ENCODE peak calls at places on chromosomes 16 and 17, in eight cellular contexts. One of them, this sample, is unnamed.

GRCh38 chr17:7835818-7836595 is 2.0 kb downstream of the KDM6B start:
- DNase-seq in sigmoid colon: peak; percentile 90
- DNase-seq in stomach: peak; percentile 74
- DNase-seq in transverse colon: peak; percentile 81
- DNase-seq in spleen: no peak
- DNase-seq in HCT116: no peak
- DNase-seq in suprapubic skin: no peak
- DNase-seq in H1: no peak
- DNase-seq in this sample: no peak

GRCh38 chr17:2796164-2797140 is at the start of gene RAP1GAP2:
- DNase-seq in stomach: peak; percentile 69
- DNase-seq in spleen: peak; percentile 95
- DNase-seq in HCT116: no peak
- DNase-seq in suprapubic skin: peak; percentile 77
- DNase-seq in sigmoid colon: peak; percentile 77
- DNase-seq in transverse colon: peak; percentile 82
- DNase-seq in H1: no peak
- DNase-seq in this sample: no peak

GRCh38 chr16:915546-915945 is 55.2 kb downstream of the LMF1 start:
- DNase-seq in suprapubic skin: no peak
- DNase-seq in sigmoid colon: no peak
- DNase-seq in transverse colon: no peak
- DNase-seq in HCT116: no peak
- DNase-seq in H1: no peak
- DNase-seq in stomach: no peak
- DNase-seq in spleen: no peak
- DNase-seq in this sample: no peak

GRCh38 chr17:78383725-78384471 is 5.4 kb downstream of the PGS1 start:
- DNase-seq in transverse colon: peak; percentile 67
- DNase-seq in sigmoid colon: peak; percentile 93
- DNase-seq in HCT116: no peak
- DNase-seq in spleen: peak; percentile 93
- DNase-seq in stomach: peak; percentile 57
- DNase-seq in H1: no peak
- DNase-seq in suprapubic skin: peak; percentile 88
- DNase-seq in this sample: peak; percentile 50

GRCh38 chr17:61803796-61804195 is 59.5 kb downstream of the BRIP1 start:
- DNase-seq in transverse colon: no peak
- DNase-seq in HCT116: no peak
- DNase-seq in H1: no peak
- DNase-seq in stomach: no peak
- DNase-seq in sigmoid colon: no peak
- DNase-seq in spleen: no peak
- DNase-seq in suprapubic skin: no peak
- DNase-seq in this sample: no peak

GRCh38 chr17:27601069-27601974 is 29.7 kb upstream of the LGALS9 start:
- DNase-seq in stomach: peak; percentile 89
- DNase-seq in sigmoid colon: peak; percentile 87
- DNase-seq in spleen: peak; percentile 88
- DNase-seq in suprapubic skin: peak; percentile 87
- DNase-seq in H1: peak; percentile 68
- DNase-seq in transverse colon: peak; percentile 87
- DNase-seq in HCT116: peak; percentile 50
- DNase-seq in this sample: peak; percentile 46

GRCh38 chr16:27980919-27981670 is 82.4 kb downstream of the GSG1L start:
- DNase-seq in H1: no peak
- DNase-seq in stomach: no peak
- DNase-seq in transverse colon: no peak
- DNase-seq in spleen: peak; percentile 38
- DNase-seq in sigmoid colon: no peak
- DNase-seq in suprapubic skin: peak; percentile 16
- DNase-seq in HCT116: no peak
- DNase-seq in this sample: no peak

GRCh38 chr16:67932462-67932840 is 789 bp upstream of the CTRL start:
- DNase-seq in stomach: no peak
- DNase-seq in spleen: peak; percentile 59
- DNase-seq in HCT116: no peak
- DNase-seq in H1: no peak
- DNase-seq in sigmoid colon: no peak
- DNase-seq in transverse colon: no peak
- DNase-seq in suprapubic skin: no peak
- DNase-seq in this sample: no peak

GRCh38 chr17:19320876-19321275 is 41.6 kb downstream of the B9D1 start:
- DNase-seq in HCT116: no peak
- DNase-seq in sigmoid colon: peak; percentile 47
- DNase-seq in transverse colon: no peak
- DNase-seq in spleen: peak; percentile 17
- DNase-seq in suprapubic skin: peak; percentile 22
- DNase-seq in H1: no peak
- DNase-seq in stomach: no peak
- DNase-seq in this sample: no peak

GRCh38 chr16:67928147-67928546 is 3.5 kb downstream of the CTRL start:
- DNase-seq in stomach: no peak
- DNase-seq in HCT116: no peak
- DNase-seq in transverse colon: no peak
- DNase-seq in H1: no peak
- DNase-seq in spleen: peak; percentile 72
- DNase-seq in suprapubic skin: no peak
- DNase-seq in sigmoid colon: no peak
- DNase-seq in this sample: no peak

GRCh38 chr16:17222756-17223411 is 247.9 kb downstream of the XYLT1 start:
- DNase-seq in sigmoid colon: peak; percentile 75
- DNase-seq in transverse colon: peak; percentile 17
- DNase-seq in suprapubic skin: no peak
- DNase-seq in H1: no peak
- DNase-seq in HCT116: no peak
- DNase-seq in stomach: no peak
- DNase-seq in spleen: no peak
- DNase-seq in this sample: no peak

GRCh38 chr16:80330803-80331202 is 210.0 kb upstream of the DYNLRB2 start:
- DNase-seq in suprapubic skin: no peak
- DNase-seq in H1: no peak
- DNase-seq in sigmoid colon: no peak
- DNase-seq in transverse colon: peak; percentile 10
- DNase-seq in stomach: no peak
- DNase-seq in spleen: no peak
- DNase-seq in HCT116: no peak
- DNase-seq in this sample: no peak

GRCh38 chr17:11825902-11826301 is 171.4 kb downstream of the ZNF18 start:
- DNase-seq in suprapubic skin: no peak
- DNase-seq in stomach: no peak
- DNase-seq in HCT116: no peak
- DNase-seq in spleen: no peak
- DNase-seq in H1: no peak
- DNase-seq in sigmoid colon: no peak
- DNase-seq in transverse colon: no peak
- DNase-seq in this sample: no peak

GRCh38 chr17:74512624-74513084 is 18.6 kb downstream of the CD300LB start:
- DNase-seq in stomach: peak; percentile 25
- DNase-seq in transverse colon: no peak
- DNase-seq in H1: no peak
- DNase-seq in HCT116: no peak
- DNase-seq in spleen: no peak
- DNase-seq in suprapubic skin: no peak
- DNase-seq in sigmoid colon: no peak
- DNase-seq in this sample: no peak

GRCh38 chr17:19578545-19578944 is 44.9 kb downstream of the SLC47A1 start:
- DNase-seq in sigmoid colon: no peak
- DNase-seq in suprapubic skin: no peak
- DNase-seq in HCT116: no peak
- DNase-seq in stomach: no peak
- DNase-seq in transverse colon: no peak
- DNase-seq in H1: no peak
- DNase-seq in spleen: no peak
- DNase-seq in this sample: no peak

GRCh38 chr16:77169650-77170236 is 21.2 kb upstream of the MON1B start:
- DNase-seq in HCT116: peak; percentile 42
- DNase-seq in spleen: no peak
- DNase-seq in stomach: peak; percentile 47
- DNase-seq in suprapubic skin: no peak
- DNase-seq in transverse colon: peak; percentile 23
- DNase-seq in H1: peak; percentile 17
- DNase-seq in sigmoid colon: no peak
- DNase-seq in this sample: no peak

GRCh38 chr16:24975428-24975889 is 39.7 kb downstream of the ARHGAP17 start:
- DNase-seq in suprapubic skin: no peak
- DNase-seq in HCT116: no peak
- DNase-seq in transverse colon: no peak
- DNase-seq in H1: no peak
- DNase-seq in stomach: no peak
- DNase-seq in sigmoid colon: no peak
- DNase-seq in spleen: no peak
- DNase-seq in this sample: no peak

GRCh38 chr17:20184191-20184590 is 175.0 kb downstream of the SPECC1 start:
- DNase-seq in sigmoid colon: no peak
- DNase-seq in suprapubic skin: no peak
- DNase-seq in spleen: no peak
- DNase-seq in H1: no peak
- DNase-seq in stomach: no peak
- DNase-seq in transverse colon: no peak
- DNase-seq in HCT116: no peak
- DNase-seq in this sample: no peak

GRCh38 chr17:29133146-29133713 is 47.0 kb downstream of the MYO18A start:
- DNase-seq in suprapubic skin: no peak
- DNase-seq in sigmoid colon: no peak
- DNase-seq in stomach: no peak
- DNase-seq in transverse colon: no peak
- DNase-seq in H1: no peak
- DNase-seq in HCT116: no peak
- DNase-seq in spleen: no peak
- DNase-seq in this sample: no peak

GRCh38 chr17:65171753-65172152 is 34.6 kb downstream of the RGS9 start:
- DNase-seq in H1: no peak
- DNase-seq in sigmoid colon: no peak
- DNase-seq in suprapubic skin: no peak
- DNase-seq in transverse colon: no peak
- DNase-seq in stomach: no peak
- DNase-seq in spleen: no peak
- DNase-seq in HCT116: no peak
- DNase-seq in this sample: no peak

GRCh38 chr17:61442878-61443474 is 9.2 kb upstream of the TBX4 start:
- DNase-seq in H1: no peak
- DNase-seq in suprapubic skin: no peak
- DNase-seq in transverse colon: no peak
- DNase-seq in spleen: no peak
- DNase-seq in sigmoid colon: no peak
- DNase-seq in HCT116: no peak
- DNase-seq in stomach: no peak
- DNase-seq in this sample: no peak

GRCh38 chr16:27305342-27305741 is 8.4 kb upstream of the IL4R start:
- DNase-seq in stomach: no peak
- DNase-seq in suprapubic skin: no peak
- DNase-seq in transverse colon: no peak
- DNase-seq in HCT116: no peak
- DNase-seq in spleen: no peak
- DNase-seq in H1: no peak
- DNase-seq in sigmoid colon: no peak
- DNase-seq in this sample: no peak

GRCh38 chr16:66845791-66846221 is 1.6 kb downstream of the CA7 start:
- DNase-seq in transverse colon: no peak
- DNase-seq in sigmoid colon: no peak
- DNase-seq in spleen: no peak
- DNase-seq in suprapubic skin: no peak
- DNase-seq in HCT116: no peak
- DNase-seq in H1: no peak
- DNase-seq in stomach: no peak
- DNase-seq in this sample: no peak

GRCh38 chr17:59565171-59565958 is at the start of gene DHX40:
- DNase-seq in stomach: peak; percentile 96
- DNase-seq in H1: peak; percentile 79
- DNase-seq in transverse colon: peak; percentile 95
- DNase-seq in spleen: peak; percentile 98
- DNase-seq in suprapubic skin: peak; percentile 97
- DNase-seq in sigmoid colon: peak; percentile 98
- DNase-seq in HCT116: peak; percentile 96
- DNase-seq in this sample: peak; percentile 82
- TF ChIP-seq POLR2A in stomach: no peak
- TF ChIP-seq POLR2A in H1: peak; percentile 93
- TF ChIP-seq POLR2A in transverse colon: peak; percentile 70
- TF ChIP-seq POLR2A in spleen: peak; percentile 24
- TF ChIP-seq POLR2A in suprapubic skin: peak; percentile 66
- TF ChIP-seq POLR2A in sigmoid colon: peak; percentile 25
- TF ChIP-seq POLR2A in HCT116: peak; percentile 40
- TF ChIP-seq POLR2A in this sample: peak; percentile 67

DNA sequence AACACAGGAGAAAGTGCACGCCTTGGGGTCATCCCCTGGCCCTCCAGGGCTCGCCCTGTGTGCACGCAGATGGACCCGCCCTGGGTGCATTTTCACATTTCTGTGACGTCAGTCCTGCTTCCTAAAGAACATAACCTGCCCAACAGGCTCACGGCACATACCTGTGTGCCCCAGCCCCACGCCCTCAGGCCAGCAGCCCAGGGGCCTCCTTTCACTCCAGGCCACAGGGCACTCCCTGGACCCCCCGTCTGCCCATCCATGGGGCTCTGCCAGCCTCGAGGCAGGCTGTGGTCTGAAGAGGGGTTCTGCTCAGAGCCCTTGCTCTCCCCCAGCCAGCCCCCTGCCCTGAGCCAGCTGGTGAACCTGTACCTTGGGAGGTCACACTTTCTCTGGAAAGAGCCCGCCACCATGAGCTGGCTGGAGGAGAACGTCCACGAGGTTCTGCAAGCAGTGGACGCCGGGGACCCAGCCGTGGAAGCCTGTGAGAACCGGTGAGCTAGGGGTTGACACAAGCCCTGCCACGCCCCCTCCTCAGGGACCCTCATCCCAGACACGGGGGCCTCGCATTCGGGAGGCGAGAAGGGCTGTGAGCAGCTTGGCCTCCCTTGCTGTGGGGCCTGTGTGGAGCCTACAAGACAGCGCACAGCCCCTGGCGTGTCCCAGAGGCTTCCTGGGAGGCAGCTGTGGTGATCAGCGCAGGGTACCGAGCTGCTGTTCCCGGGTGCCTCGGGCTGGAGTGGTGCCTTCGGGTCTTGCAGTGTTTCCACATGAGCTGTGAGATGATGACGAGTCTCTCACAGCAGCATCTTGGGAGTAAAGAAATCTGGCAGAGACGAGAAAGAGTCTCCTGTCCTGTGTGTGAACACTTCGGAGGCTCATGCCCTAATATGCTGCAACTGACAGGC is 13.8 kb upstream of the MC1R start:
- DNase-seq in transverse colon: no peak
- DNase-seq in sigmoid colon: no peak
- DNase-seq in spleen: no peak
- DNase-seq in suprapubic skin: peak; percentile 60
- DNase-seq in HCT116: no peak
- DNase-seq in stomach: no peak
- DNase-seq in H1: no peak
- DNase-seq in this sample: no peak
- TF ChIP-seq POLR2AphosphoS5 in transverse colon: no peak
- TF ChIP-seq POLR2AphosphoS5 in sigmoid colon: no peak
- TF ChIP-seq POLR2AphosphoS5 in spleen: peak; percentile 60
- TF ChIP-seq POLR2AphosphoS5 in suprapubic skin: no peak
- TF ChIP-seq POLR2AphosphoS5 in HCT116: no peak
- TF ChIP-seq POLR2AphosphoS5 in stomach: no peak
- TF ChIP-seq POLR2AphosphoS5 in H1: no peak
- TF ChIP-seq POLR2AphosphoS5 in this sample: no peak

GRCh38 chr17:337453-337852 is 15.2 kb downstream of the RPH3AL start:
- DNase-seq in transverse colon: no peak
- DNase-seq in HCT116: no peak
- DNase-seq in sigmoid colon: peak; percentile 36
- DNase-seq in H1: no peak
- DNase-seq in stomach: no peak
- DNase-seq in spleen: peak; percentile 70
- DNase-seq in suprapubic skin: no peak
- DNase-seq in this sample: no peak
- TF ChIP-seq POLR2A in transverse colon: no peak
- TF ChIP-seq POLR2A in HCT116: no peak
- TF ChIP-seq POLR2A in sigmoid colon: no peak
- TF ChIP-seq POLR2A in H1: no peak
- TF ChIP-seq POLR2A in stomach: no peak
- TF ChIP-seq POLR2A in spleen: no peak
- TF ChIP-seq POLR2A in suprapubic skin: no peak
- TF ChIP-seq POLR2A in this sample: no peak

GRCh38 chr16:81551821-81552304 is 107.3 kb downstream of the CMIP start:
- DNase-seq in sigmoid colon: no peak
- DNase-seq in transverse colon: no peak
- DNase-seq in spleen: no peak
- DNase-seq in stomach: no peak
- DNase-seq in suprapubic skin: no peak
- DNase-seq in HCT116: no peak
- DNase-seq in H1: no peak
- DNase-seq in this sample: no peak
- TF ChIP-seq POLR2AphosphoS5 in sigmoid colon: no peak
- TF ChIP-seq POLR2AphosphoS5 in transverse colon: no peak
- TF ChIP-seq POLR2AphosphoS5 in spleen: peak; percentile 56
- TF ChIP-seq POLR2AphosphoS5 in stomach: no peak
- TF ChIP-seq POLR2AphosphoS5 in suprapubic skin: no peak
- TF ChIP-seq POLR2AphosphoS5 in HCT116: no peak
- TF ChIP-seq POLR2AphosphoS5 in H1: no peak
- TF ChIP-seq POLR2AphosphoS5 in this sample: no peak